ENCODE peak calls at places on chromosomes 5 and 9, in four cellular contexts. One of them, this sample, is unnamed.

GRCh38 chr5:141604318-141604717 is 14.5 kb downstream of the DIAPH1 start:
- DNase-seq in posterior cingulate gyrus: no peak
- DNase-seq in heart left ventricle: no peak
- DNase-seq in heart right ventricle: peak
- DNase-seq in this sample: no peak

GRCh38 chr5:107376546-107377276 is 294.0 kb downstream of the EFNA5 start:
- DNase-seq in posterior cingulate gyrus: no peak
- DNase-seq in heart left ventricle: no peak
- DNase-seq in heart right ventricle: no peak
- DNase-seq in this sample: no peak

GRCh38 chr5:81424728-81425127 is 30.8 kb upstream of the ACOT12 start:
- DNase-seq in posterior cingulate gyrus: no peak
- DNase-seq in heart left ventricle: no peak
- DNase-seq in heart right ventricle: no peak
- DNase-seq in this sample: no peak

GRCh38 chr9:114822708-114823107 is 16.9 kb upstream of the TNFSF15 start:
- DNase-seq in posterior cingulate gyrus: no peak
- DNase-seq in heart left ventricle: no peak
- DNase-seq in heart right ventricle: no peak
- DNase-seq in this sample: no peak

GRCh38 chr5:135034186-135034962 is at the start of gene PITX1:
- DNase-seq in posterior cingulate gyrus: no peak
- DNase-seq in heart left ventricle: peak
- DNase-seq in heart right ventricle: no peak
- DNase-seq in this sample: no peak

GRCh38 chr9:127218818-127219217 is 45.8 kb upstream of the GARNL3 start:
- DNase-seq in posterior cingulate gyrus: no peak
- DNase-seq in heart left ventricle: no peak
- DNase-seq in heart right ventricle: no peak
- DNase-seq in this sample: no peak

GRCh38 chr9:133489253-133490190 is 10.6 kb upstream of the SLC2A6 start:
- DNase-seq in posterior cingulate gyrus: no peak
- DNase-seq in heart left ventricle: peak
- DNase-seq in heart right ventricle: no peak
- DNase-seq in this sample: no peak

GRCh38 chr5:59768204-59769040 is 125.1 kb downstream of the PDE4D start:
- DNase-seq in posterior cingulate gyrus: peak
- DNase-seq in heart left ventricle: peak
- DNase-seq in heart right ventricle: peak
- DNase-seq in this sample: no peak

GRCh38 chr9:87119328-87119881 is 172.1 kb upstream of the GAS1 start:
- DNase-seq in posterior cingulate gyrus: no peak
- DNase-seq in heart left ventricle: no peak
- DNase-seq in heart right ventricle: peak
- DNase-seq in this sample: peak

GRCh38 chr9:6896562-6896961 is 138.8 kb downstream of the KDM4C start:
- DNase-seq in posterior cingulate gyrus: no peak
- DNase-seq in heart left ventricle: no peak
- DNase-seq in heart right ventricle: no peak
- DNase-seq in this sample: no peak

GRCh38 chr5:170749911-170750431 is 33.6 kb upstream of the GABRP start:
- DNase-seq in posterior cingulate gyrus: no peak
- DNase-seq in heart left ventricle: no peak
- DNase-seq in heart right ventricle: no peak
- DNase-seq in this sample: no peak

GRCh38 chr9:34047864-34048729 is 590 bp downstream of the UBAP2 start:
- DNase-seq in posterior cingulate gyrus: no peak
- DNase-seq in heart left ventricle: no peak
- DNase-seq in heart right ventricle: peak
- DNase-seq in this sample: peak

GRCh38 chr5:59042201-59042600 is 459.3 kb downstream of the RAB3C start:
- DNase-seq in posterior cingulate gyrus: no peak
- DNase-seq in heart left ventricle: no peak
- DNase-seq in heart right ventricle: no peak
- DNase-seq in this sample: no peak

GRCh38 chr9:89284076-89284475 is 26.9 kb upstream of the CKS2 start:
- DNase-seq in posterior cingulate gyrus: no peak
- DNase-seq in heart left ventricle: no peak
- DNase-seq in heart right ventricle: no peak
- DNase-seq in this sample: no peak